ENCODE peak calls at places on chromosome 17, in ten cellular contexts. T, V, F, Z, G, U, O, R, H and D are unnamed samples. For H3K36me3, the result is how much of the 10 kb centered on the place peaks cover.

GRCh38 chr17:20092973-20093626 is 83.9 kb downstream of the SPECC1 start:
- DNase-seq in T (no peak), V (no peak), F (no peak), Z (no peak), G (no peak), U (no peak), O (no peak), R (no peak), H (no peak), D (no peak)

GRCh38 chr17:1997587-1998425 is 27.3 kb downstream of the RTN4RL1 start:
- DNase-seq in T (no peak), V (peak), F (no peak), Z (peak), G (no peak), U (no peak), O (no peak), R (no peak), H (peak), D (no peak)

GRCh38 chr17:79943354-79944241 is 92.1 kb downstream of the TBC1D16 start:
- DNase-seq in T (no peak), V (no peak), F (no peak), Z (peak), G (no peak), U (no peak), O (no peak), R (no peak), H (no peak), D (no peak)

GRCh38 chr17:9729034-9729650 is 62.2 kb downstream of the DHRS7C start:
- DNase-seq in T (peak), V (peak), F (peak), Z (no peak), G (no peak), U (no peak), O (no peak), R (peak), H (peak), D (peak)

GRCh38 chr17:17723354-17724261 is 42.4 kb downstream of the RAI1 start:
- DNase-seq in T (no peak), V (no peak), F (no peak), Z (peak), G (no peak), U (no peak), O (no peak), R (no peak), H (peak), D (peak)

GRCh38 chr17:73289549-73290254 is 22.1 kb downstream of the CDC42EP4 start:
- DNase-seq in T (no peak), V (no peak), F (no peak), Z (no peak), G (no peak), U (no peak), O (no peak), R (no peak), H (no peak), D (no peak)

GRCh38 chr17:50514936-50515702 is 6.9 kb downstream of the MYCBPAP start:
- DNase-seq in T (no peak), V (peak), F (no peak), Z (peak), G (no peak), U (no peak), O (no peak), R (no peak), H (no peak), D (peak)

GRCh38 chr17:42554250-42555121 is 1.8 kb downstream of the HSD17B1 start:
- DNase-seq in T (peak), V (peak), F (no peak), Z (peak), G (peak), U (peak), O (no peak), R (peak), H (peak), D (peak)

GRCh38 chr17:3972281-3972731 is 8.1 kb upstream of the ATP2A3 start:
- DNase-seq in T (no peak), V (no peak), F (no peak), Z (no peak), G (no peak), U (no peak), O (no peak), R (peak), H (no peak), D (no peak)

GRCh38 chr17:81422776-81423697 is 27.8 kb downstream of the BAHCC1 start:
- DNase-seq in T (no peak), V (peak), F (peak), Z (peak), G (peak), U (peak), O (no peak), R (no peak), H (peak), D (peak)

DNA sequence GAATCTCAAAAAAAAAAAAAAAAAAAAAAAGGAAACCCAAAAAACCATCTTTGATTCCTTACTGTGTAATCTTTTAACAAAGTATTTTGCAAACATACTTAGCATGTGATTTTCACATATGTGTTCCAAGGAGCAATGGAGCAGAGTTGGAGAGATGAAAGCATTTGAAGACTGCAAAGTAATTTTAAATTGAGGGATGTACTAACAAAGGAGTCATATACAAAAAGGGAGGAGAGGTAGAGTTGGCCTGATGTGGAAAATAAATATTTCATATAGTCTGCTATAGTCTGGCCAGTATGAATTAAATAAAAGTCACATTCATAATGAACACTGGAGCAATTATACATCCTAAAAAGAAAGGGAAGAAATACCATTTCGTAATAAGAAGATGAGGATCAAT is 265.8 kb upstream of the TBX2 start:
- DNase-seq in T (no peak), V (no peak), F (no peak), Z (no peak), G (no peak), U (no peak), O (no peak), R (no peak), H (no peak), D (no peak)
- H3K4me3 ChIP-seq in T (no peak), V (no peak), F (no peak), Z (no peak), G (no peak), U (no peak), O (no peak), R (no peak), H (no peak), D (no peak)

DNA sequence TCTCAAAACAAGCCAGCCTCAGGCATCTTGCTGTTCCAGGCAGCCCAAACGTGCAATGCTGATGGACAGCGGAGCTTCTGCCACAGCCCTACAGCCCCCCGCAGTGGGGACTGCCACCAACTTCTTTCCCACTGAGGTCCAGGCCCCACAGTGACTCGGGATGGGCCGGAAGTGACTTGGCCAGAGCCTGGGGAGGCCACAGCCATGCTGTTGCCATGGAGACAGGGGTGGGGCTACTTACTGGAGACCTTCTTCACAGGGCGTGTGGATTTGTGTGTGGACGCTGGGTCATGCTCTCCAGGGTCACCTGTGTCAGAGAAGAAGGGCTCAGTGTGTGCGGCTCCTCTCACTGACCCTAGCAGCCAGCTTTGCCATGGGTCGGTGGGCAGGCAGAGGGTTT is 15.0 kb downstream of the TRIM25 start:
- DNase-seq in T (no peak), V (no peak), F (no peak), Z (no peak), G (no peak), U (no peak), O (no peak), R (no peak), H (no peak), D (no peak)
- H3K36me3 ChIP-seq in T (under half), V (under half), F (under half), Z (under half), G (half or more), U (under half), O (half or more), R (half or more), H (under half), D (under half)

GRCh38 chr17:28720247-28720996 is 637 bp downstream of the RPL23A start:
- DNase-seq in T (peak), V (no peak), F (no peak), Z (no peak), G (no peak), U (no peak), O (no peak), R (peak), H (no peak), D (no peak)
- TF ChIP-seq CTCF in T (peak), V (no peak), F (peak), Z (no peak), G (no peak), U (no peak), O (peak), R (peak), H (peak), D (peak)

DNA sequence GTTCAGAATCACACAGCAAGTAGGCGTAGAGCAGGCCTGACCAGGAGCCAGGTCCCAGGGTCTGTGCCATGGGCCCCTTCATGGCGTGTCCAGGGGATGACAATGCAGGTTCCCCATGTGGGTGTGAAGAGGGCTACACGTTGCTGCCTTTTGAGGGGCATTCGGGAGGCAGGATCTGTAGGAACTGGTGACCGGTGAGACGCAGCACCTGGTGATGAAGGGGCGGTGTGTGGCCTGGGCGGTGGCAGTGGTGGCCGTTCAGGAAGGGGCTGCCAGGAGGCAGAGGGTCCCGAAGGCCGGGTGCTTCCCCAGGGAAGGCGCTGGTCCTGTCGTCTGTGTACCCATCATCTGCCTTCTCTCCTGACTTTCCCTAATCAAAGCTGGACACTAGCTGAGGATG is 34.6 kb downstream of the ZNF750 start:
- DNase-seq in T (no peak), V (no peak), F (no peak), Z (no peak), G (no peak), U (no peak), O (no peak), R (no peak), H (no peak), D (no peak)
- H3K4me3 ChIP-seq in T (no peak), V (no peak), F (no peak), Z (no peak), G (no peak), U (no peak), O (no peak), R (no peak), H (no peak), D (no peak)

DNA sequence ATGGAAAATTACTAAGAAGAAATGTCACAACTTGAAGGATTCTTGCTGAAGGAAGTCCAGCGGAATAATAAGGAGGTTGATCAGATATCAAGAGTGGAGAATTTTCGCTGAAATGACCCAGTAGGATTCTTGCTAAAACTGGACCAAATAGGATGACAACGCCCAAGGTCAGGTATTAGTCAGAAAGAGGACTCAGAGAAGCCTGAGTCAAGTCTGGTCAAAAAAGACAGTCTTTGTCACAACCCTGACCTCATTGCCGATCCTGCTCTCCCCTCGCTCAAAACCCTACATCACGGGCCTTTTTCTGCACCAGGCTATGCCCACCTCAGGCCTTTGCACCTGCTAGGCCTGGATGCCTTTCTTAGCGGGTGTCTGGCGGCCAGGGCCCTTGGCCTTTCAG is 36.8 kb downstream of the MMD start:
- DNase-seq in T (no peak), V (no peak), F (no peak), Z (no peak), G (no peak), U (no peak), O (no peak), R (no peak), H (no peak), D (no peak)
- H3K36me3 ChIP-seq in T (under half), V (under half), F (under half), Z (under half), G (under half), U (under half), O (under half), R (under half), H (under half), D (under half)